ENCODE peak calls at places on chromosomes 6 and 20, in five cellular contexts. O is hepatocyte, U is body of pancreas, Z is AG04449, L is ovary. H is an unnamed sample.

GRCh38 chr20:9255171-9255570 is 186.3 kb downstream of the PLCB4 start:
- DNase-seq in O (no peak), U (no peak), Z (no peak), L (no peak), H (no peak)

GRCh38 chr20:7113577-7114466 is 346.3 kb downstream of the BMP2 start:
- DNase-seq in O (peak), U (peak), Z (no peak), L (no peak), H (no peak)

GRCh38 chr20:50561379-50562078 is 51.3 kb downstream of the PTPN1 start:
- DNase-seq in O (peak), U (no peak), Z (peak), L (peak), H (no peak)

GRCh38 chr6:155483858-155484257 is 28.2 kb upstream of the NOX3 start:
- DNase-seq in O (no peak), U (no peak), Z (no peak), L (no peak), H (no peak)

GRCh38 chr20:37669062-37669772 is 24.6 kb upstream of the CTNNBL1 start:
- DNase-seq in O (no peak), U (no peak), Z (no peak), L (no peak), H (no peak)

GRCh38 chr20:17511401-17511800 is 19.8 kb downstream of the BFSP1 start:
- DNase-seq in O (no peak), U (no peak), Z (no peak), L (no peak), H (peak)

GRCh38 chr6:129615496-129615895 is 94.5 kb downstream of the ARHGAP18 start:
- DNase-seq in O (no peak), U (no peak), Z (no peak), L (no peak), H (no peak)

GRCh38 chr6:157424491-157425020 is 43.6 kb downstream of the ZDHHC14 start:
- DNase-seq in O (peak), U (peak), Z (no peak), L (no peak), H (no peak)

GRCh38 chr20:17465236-17465635 is 65.9 kb downstream of the BFSP1 start:
- DNase-seq in O (no peak), U (no peak), Z (no peak), L (no peak), H (no peak)

GRCh38 chr20:35773154-35773751 is 1.4 kb downstream of the PHF20 start:
- DNase-seq in O (peak), U (no peak), Z (no peak), L (no peak), H (peak)

GRCh38 chr20:51457281-51457932 is 85.1 kb downstream of the NFATC2 start:
- DNase-seq in O (peak), U (peak), Z (no peak), L (peak), H (peak)

GRCh38 chr20:2470051-2470431 is 548 bp downstream of the SNRPB start:
- DNase-seq in O (peak), U (peak), Z (no peak), L (peak), H (peak)

GRCh38 chr20:20603339-20603990 is 109.0 kb downstream of the RALGAPA2 start:
- DNase-seq in O (no peak), U (no peak), Z (no peak), L (no peak), H (peak)

GRCh38 chr20:32537657-32538525 is 47.2 kb downstream of the NOL4L start:
- DNase-seq in O (peak), U (no peak), Z (no peak), L (no peak), H (no peak)
- H3K4me3 ChIP-seq in O (no peak), U (no peak), Z (no peak), L (no peak), H (no peak)

GRCh38 chr6:137866200-137866913 is 702 bp upstream of the TNFAIP3 start:
- DNase-seq in O (peak), U (no peak), Z (no peak), L (peak), H (peak)

GRCh38 chr6:137866914-137867684 is at the start of gene TNFAIP3:
- DNase-seq in O (peak), U (peak), Z (no peak), L (peak), H (peak)

GRCh38 chr6:137862419-137863125 is 4.5 kb upstream of the TNFAIP3 start:
- DNase-seq in O (no peak), U (no peak), Z (no peak), L (no peak), H (no peak)

GRCh38 chr6:137863126-137863996 is 3.7 kb upstream of the TNFAIP3 start:
- DNase-seq in O (no peak), U (no peak), Z (no peak), L (no peak), H (no peak)

DNA sequence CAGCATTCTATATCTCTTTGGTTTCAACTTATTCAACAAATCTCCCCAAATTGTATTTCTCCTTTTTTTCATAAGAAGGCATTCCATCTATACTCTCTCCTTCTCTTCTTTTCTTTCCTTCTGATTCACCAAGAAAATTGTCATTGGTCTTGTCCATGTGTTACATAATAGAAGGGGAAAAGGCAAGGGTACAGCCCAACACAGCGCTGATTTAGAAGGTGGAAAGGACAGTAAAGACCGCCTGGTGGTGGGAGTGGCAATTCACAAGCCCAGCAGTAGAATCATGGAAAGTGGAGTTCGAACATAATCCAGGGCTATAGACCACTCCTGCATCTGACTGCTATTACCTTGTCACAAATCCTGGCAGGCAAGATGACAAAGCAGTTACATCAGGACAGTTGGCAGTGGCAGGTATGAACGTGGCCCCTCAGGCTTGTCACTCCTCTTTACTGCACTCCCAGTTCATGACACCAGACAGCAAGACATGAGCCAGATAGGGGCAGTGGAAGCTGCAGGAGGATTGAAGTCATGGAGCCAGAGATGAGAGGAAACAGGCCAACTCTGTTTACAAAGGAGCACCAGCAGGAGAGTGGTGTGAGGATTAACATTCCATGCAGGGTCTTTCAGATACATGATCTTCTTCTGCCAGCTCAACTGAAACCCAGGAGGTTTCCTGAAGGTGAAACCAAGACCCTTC is 2.1 kb upstream of the TNFAIP3 start:
- DNase-seq in O (no peak), U (no peak), Z (no peak), L (no peak), H (no peak)
- TF ChIP-seq CTCF in O (peak), U (no peak), Z (no peak), L (no peak), H (no peak)

GRCh38 chr6:33373950-33374349 is 17.7 kb upstream of the KIFC1 start:
- DNase-seq in O (no peak), U (no peak), Z (no peak), L (no peak), H (no peak)
- H3K4me3 ChIP-seq in O (no peak), U (no peak), Z (no peak), L (no peak), H (no peak)

GRCh38 chr20:10423735-10424134 is 10.3 kb downstream of the MKKS start:
- DNase-seq in O (no peak), U (no peak), Z (no peak), L (no peak), H (no peak)
- TF ChIP-seq CTCF in O (no peak), U (no peak), Z (no peak), L (no peak), H (no peak)

DNA sequence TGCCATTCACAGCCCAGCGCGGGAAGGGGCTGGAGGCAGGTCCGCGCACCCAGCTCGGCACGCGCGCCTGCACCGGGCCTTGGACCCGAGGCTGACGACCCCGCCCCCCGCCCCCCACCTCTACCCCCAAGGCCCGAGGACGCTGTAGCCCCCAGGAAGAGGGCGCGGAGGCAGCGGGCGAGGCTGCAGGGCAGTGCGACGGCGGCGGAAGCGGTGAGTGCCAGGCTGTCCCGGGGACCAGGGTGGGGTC is 1.2 kb downstream of the LIME1 start:
- DNase-seq in O (no peak), U (no peak), Z (no peak), L (peak), H (no peak)
- H3K4me3 ChIP-seq in O (no peak), U (no peak), Z (no peak), L (no peak), H (no peak)

GRCh38 chr6:1890987-1891386 is 281.3 kb downstream of the FOXC1 start:
- DNase-seq in O (no peak), U (no peak), Z (no peak), L (no peak), H (no peak)

GRCh38 chr6:1892716-1893115 is 283.0 kb downstream of the FOXC1 start:
- DNase-seq in O (no peak), U (no peak), Z (no peak), L (no peak), H (no peak)

GRCh38 chr6:1895721-1896120 is 286.0 kb downstream of the FOXC1 start:
- DNase-seq in O (no peak), U (no peak), Z (no peak), L (no peak), H (no peak)

GRCh38 chr6:1894954-1895353 is 285.2 kb downstream of the FOXC1 start:
- DNase-seq in O (no peak), U (peak), Z (no peak), L (no peak), H (no peak)

DNA sequence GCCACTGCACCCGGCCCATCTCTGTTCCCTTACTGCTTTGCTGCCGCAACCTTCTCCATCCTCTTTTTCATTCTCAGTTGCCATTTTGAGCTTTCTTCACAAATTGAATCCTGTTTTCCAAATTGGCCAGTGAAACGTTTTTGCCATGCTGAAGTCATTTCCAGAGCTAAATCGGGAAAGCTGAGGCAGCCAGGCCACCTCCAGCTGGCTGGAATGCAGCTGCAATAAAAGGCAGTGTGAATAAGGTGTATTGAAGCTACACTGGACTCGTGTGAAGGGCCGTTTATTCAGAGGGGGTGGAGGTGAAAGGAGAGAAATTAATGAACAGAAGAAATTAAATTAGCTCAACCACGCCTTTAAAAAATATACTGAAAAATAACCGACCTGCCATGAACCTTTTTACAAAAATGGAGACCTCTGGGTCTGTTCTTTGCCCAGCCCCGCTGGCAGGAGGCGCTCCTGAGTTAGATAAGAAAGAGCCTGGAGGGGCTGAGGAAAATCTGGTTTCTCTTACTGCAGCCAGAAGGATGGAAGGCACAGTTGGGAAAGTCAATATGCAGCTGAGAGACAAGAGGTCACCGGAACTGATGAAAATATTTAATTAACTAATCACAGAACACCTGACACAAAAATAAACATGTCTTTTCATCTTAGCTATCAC is 283.9 kb downstream of the FOXC1 start:
- DNase-seq in O (no peak), U (no peak), Z (no peak), L (no peak), H (no peak)
- TF ChIP-seq CTCF in O (peak), U (no peak), Z (peak), L (no peak), H (no peak)

GRCh38 chr6:117232191-117232590 is 33.2 kb upstream of the VGLL2 start:
- DNase-seq in O (no peak), U (no peak), Z (no peak), L (no peak), H (no peak)
- H3K4me3 ChIP-seq in O (no peak), U (no peak), Z (no peak), L (no peak), H (no peak)

DNA sequence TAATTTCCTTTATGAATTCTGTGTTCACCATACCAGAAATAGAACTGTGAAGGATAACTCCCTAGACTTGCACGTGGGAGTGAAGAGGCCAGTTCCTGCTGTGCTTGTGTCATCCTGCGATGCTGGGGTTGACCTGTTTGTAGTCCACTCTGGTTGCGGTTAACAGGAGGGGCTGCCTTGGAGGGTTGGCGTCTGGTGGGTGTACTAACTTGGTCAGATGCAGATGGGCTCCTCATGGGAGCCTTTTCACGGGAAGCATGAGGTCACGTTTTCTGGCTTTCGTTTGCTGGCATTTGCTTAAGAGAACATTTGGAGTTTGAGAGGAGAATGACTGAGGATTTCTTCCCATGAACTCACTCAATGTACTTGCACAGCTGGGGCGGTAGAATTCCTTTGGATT is 41.2 kb downstream of the IGF2R start:
- DNase-seq in O (no peak), U (no peak), Z (peak), L (no peak), H (no peak)
- TF ChIP-seq CTCF in O (no peak), U (no peak), Z (no peak), L (no peak), H (no peak)

GRCh38 chr20:32585519-32586127 is 490 bp upstream of the NOL4L start:
- DNase-seq in O (no peak), U (no peak), Z (no peak), L (no peak), H (no peak)

GRCh38 chr20:32582659-32583580 is 2.2 kb downstream of the NOL4L start:
- DNase-seq in O (peak), U (no peak), Z (no peak), L (peak), H (peak)

GRCh38 chr20:32585011-32585518 is at the start of gene NOL4L:
- DNase-seq in O (peak), U (no peak), Z (no peak), L (peak), H (no peak)

GRCh38 chr20:32581839-32582658 is 3.1 kb downstream of the NOL4L start:
- DNase-seq in O (peak), U (no peak), Z (no peak), L (no peak), H (no peak)

DNA sequence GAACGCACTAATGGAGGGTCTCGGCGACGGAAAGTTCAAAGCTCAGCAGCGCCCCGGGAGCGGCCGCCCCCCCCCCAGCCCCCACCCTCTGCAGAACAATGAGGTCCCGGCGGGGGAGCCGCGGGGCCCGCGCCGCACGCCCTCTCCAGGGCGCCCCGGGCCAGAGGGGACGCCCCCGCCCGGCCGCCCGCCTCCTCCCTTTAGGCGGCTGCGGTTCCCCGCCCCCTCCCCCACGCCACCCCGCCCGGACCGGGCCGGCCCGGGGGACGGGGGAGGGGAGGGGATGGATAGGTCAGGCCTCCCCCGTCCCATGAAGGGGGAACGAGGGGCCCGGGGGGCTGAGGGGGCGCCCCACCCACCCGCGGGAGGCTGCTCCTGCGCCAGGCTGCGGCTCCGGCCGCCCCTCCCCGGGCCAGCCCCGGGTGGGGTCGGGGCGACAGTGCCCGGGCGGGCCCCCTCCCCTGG is 1.5 kb downstream of the NOL4L start:
- DNase-seq in O (peak), U (no peak), Z (no peak), L (no peak), H (no peak)
- H3K4me3 ChIP-seq in O (peak), U (peak), Z (peak), L (peak), H (no peak)

H was measured in lower leg skin.